ENCODE peak calls at places on chromosome 16, in six cellular contexts. One of them, this sample, is unnamed. For H3K9me3, the result is how much of the 10 kb centered on the place peaks cover.

GRCh38 chr16:68200120-68200783 is 35.7 kb downstream of the ESRP2 start:
- DNase-seq in HCT116: no peak
- DNase-seq in A549: peak
- DNase-seq in tibial nerve: no peak
- DNase-seq in left lung: no peak
- DNase-seq in thyroid gland: no peak
- DNase-seq in this sample: no peak

GRCh38 chr16:84308120-84308519 is 13.4 kb downstream of the WFDC1 start:
- DNase-seq in HCT116: peak
- DNase-seq in A549: peak
- DNase-seq in tibial nerve: no peak
- DNase-seq in left lung: no peak
- DNase-seq in thyroid gland: peak
- DNase-seq in this sample: peak

GRCh38 chr16:10028644-10029043 is 153.6 kb downstream of the GRIN2A start:
- DNase-seq in HCT116: no peak
- DNase-seq in A549: no peak
- DNase-seq in tibial nerve: no peak
- DNase-seq in left lung: no peak
- DNase-seq in thyroid gland: no peak
- DNase-seq in this sample: no peak

GRCh38 chr16:12600116-12600515 is 203.6 kb downstream of the CPPED1 start:
- DNase-seq in HCT116: no peak
- DNase-seq in A549: no peak
- DNase-seq in tibial nerve: no peak
- DNase-seq in left lung: no peak
- DNase-seq in thyroid gland: no peak
- DNase-seq in this sample: no peak

GRCh38 chr16:88365244-88365865 is 17.4 kb upstream of the ZNF469 start:
- DNase-seq in HCT116: no peak
- DNase-seq in A549: no peak
- DNase-seq in tibial nerve: no peak
- DNase-seq in left lung: peak
- DNase-seq in thyroid gland: no peak
- DNase-seq in this sample: peak

GRCh38 chr16:852451-853185 is 52.1 kb upstream of the GNG13 start:
- DNase-seq in HCT116: no peak
- DNase-seq in A549: no peak
- DNase-seq in tibial nerve: no peak
- DNase-seq in left lung: peak
- DNase-seq in thyroid gland: no peak
- DNase-seq in this sample: no peak

GRCh38 chr16:4261557-4262172 is 11.2 kb downstream of the TFAP4 start:
- DNase-seq in HCT116: peak
- DNase-seq in A549: peak
- DNase-seq in tibial nerve: no peak
- DNase-seq in left lung: peak
- DNase-seq in thyroid gland: no peak
- DNase-seq in this sample: no peak

GRCh38 chr16:4696905-4697866 is 3.8 kb downstream of the NUDT16L1 start:
- DNase-seq in HCT116: no peak
- DNase-seq in A549: no peak
- DNase-seq in tibial nerve: no peak
- DNase-seq in left lung: no peak
- DNase-seq in thyroid gland: no peak
- DNase-seq in this sample: no peak

GRCh38 chr16:30092373-30093010 is 768 bp upstream of the TBX6 start:
- DNase-seq in HCT116: peak
- DNase-seq in A549: peak
- DNase-seq in tibial nerve: peak
- DNase-seq in left lung: peak
- DNase-seq in thyroid gland: peak
- DNase-seq in this sample: peak

GRCh38 chr16:53781023-53781605 is 77.2 kb downstream of the FTO start:
- DNase-seq in HCT116: no peak
- DNase-seq in A549: peak
- DNase-seq in tibial nerve: no peak
- DNase-seq in left lung: no peak
- DNase-seq in thyroid gland: no peak
- DNase-seq in this sample: no peak

GRCh38 chr16:79847101-79847500 is 246.6 kb upstream of the MAF start:
- DNase-seq in HCT116: no peak
- DNase-seq in A549: no peak
- DNase-seq in tibial nerve: no peak
- DNase-seq in left lung: no peak
- DNase-seq in thyroid gland: no peak
- DNase-seq in this sample: no peak

GRCh38 chr16:20114356-20114755 is 40.7 kb upstream of the GPR139 start:
- DNase-seq in HCT116: peak
- DNase-seq in A549: peak
- DNase-seq in tibial nerve: no peak
- DNase-seq in left lung: no peak
- DNase-seq in thyroid gland: no peak
- DNase-seq in this sample: no peak

GRCh38 chr16:87165151-87165550 is 152.0 kb downstream of the C16orf95 start:
- DNase-seq in HCT116: no peak
- DNase-seq in A549: no peak
- DNase-seq in tibial nerve: no peak
- DNase-seq in left lung: no peak
- DNase-seq in thyroid gland: no peak
- DNase-seq in this sample: no peak

GRCh38 chr16:73503093-73503492 is 455.2 kb upstream of the ZFHX3 start:
- DNase-seq in HCT116: no peak
- DNase-seq in A549: no peak
- DNase-seq in tibial nerve: no peak
- DNase-seq in left lung: no peak
- DNase-seq in thyroid gland: no peak
- DNase-seq in this sample: no peak

GRCh38 chr16:6144441-6144840 is 1046.8 kb upstream of the EEF2KMT start:
- DNase-seq in HCT116: no peak
- DNase-seq in A549: no peak
- DNase-seq in tibial nerve: no peak
- DNase-seq in left lung: no peak
- DNase-seq in thyroid gland: no peak
- DNase-seq in this sample: no peak

GRCh38 chr16:66503030-66503429 is 46.9 kb downstream of the TK2 start:
- DNase-seq in HCT116: no peak
- DNase-seq in A549: no peak
- DNase-seq in tibial nerve: peak
- DNase-seq in left lung: no peak
- DNase-seq in thyroid gland: peak
- DNase-seq in this sample: no peak

GRCh38 chr16:35797811-35798210 is 2338.4 kb downstream of the TP53TG3F start:
- DNase-seq in HCT116: no peak
- DNase-seq in A549: no peak
- DNase-seq in tibial nerve: no peak
- DNase-seq in left lung: no peak
- DNase-seq in thyroid gland: no peak
- DNase-seq in this sample: no peak

GRCh38 chr16:35788381-35788780 is 2329.0 kb downstream of the TP53TG3F start:
- DNase-seq in HCT116: no peak
- DNase-seq in A549: no peak
- DNase-seq in tibial nerve: no peak
- DNase-seq in left lung: no peak
- DNase-seq in thyroid gland: no peak
- DNase-seq in this sample: no peak

GRCh38 chr16:35795361-35796029 is 2336.1 kb downstream of the TP53TG3F start:
- DNase-seq in HCT116: no peak
- DNase-seq in A549: no peak
- DNase-seq in tibial nerve: no peak
- DNase-seq in left lung: peak
- DNase-seq in thyroid gland: no peak
- DNase-seq in this sample: no peak

GRCh38 chr16:35792516-35793285 is 2333.3 kb downstream of the TP53TG3F start:
- DNase-seq in HCT116: no peak
- DNase-seq in A549: no peak
- DNase-seq in tibial nerve: no peak
- DNase-seq in left lung: peak
- DNase-seq in thyroid gland: no peak
- DNase-seq in this sample: no peak
- H3K9me3 ChIP-seq in HCT116: under half
- H3K9me3 ChIP-seq in A549: under half
- H3K9me3 ChIP-seq in tibial nerve: under half
- H3K9me3 ChIP-seq in left lung: half or more
- H3K9me3 ChIP-seq in thyroid gland: under half
- H3K9me3 ChIP-seq in this sample: under half

DNA sequence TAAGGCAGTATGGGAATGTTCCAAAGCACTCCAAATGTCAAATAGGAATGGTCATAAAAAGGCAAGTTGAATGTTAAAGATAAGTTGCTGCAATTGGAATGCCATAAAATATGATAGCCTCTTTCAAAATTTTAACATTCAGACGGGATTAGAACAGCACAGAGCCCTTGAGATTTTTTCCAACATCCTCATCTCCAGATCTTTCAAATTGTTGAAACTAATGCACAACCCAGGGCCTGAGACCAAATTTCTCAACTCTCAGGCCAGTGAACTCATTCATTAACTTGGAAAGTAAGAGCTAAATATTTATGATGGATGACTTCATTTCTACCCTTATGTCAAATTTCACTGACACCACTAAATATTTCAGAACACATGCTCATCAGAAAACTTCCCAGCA is 346.5 kb upstream of the XYLT1 start:
- DNase-seq in HCT116: no peak
- DNase-seq in A549: no peak
- DNase-seq in tibial nerve: no peak
- DNase-seq in left lung: no peak
- DNase-seq in thyroid gland: no peak
- DNase-seq in this sample: no peak
- TF ChIP-seq CTCF in HCT116: no peak
- TF ChIP-seq CTCF in A549: no peak
- TF ChIP-seq CTCF in tibial nerve: no peak
- TF ChIP-seq CTCF in left lung: no peak
- TF ChIP-seq CTCF in thyroid gland: no peak
- TF ChIP-seq CTCF in this sample: no peak

DNA sequence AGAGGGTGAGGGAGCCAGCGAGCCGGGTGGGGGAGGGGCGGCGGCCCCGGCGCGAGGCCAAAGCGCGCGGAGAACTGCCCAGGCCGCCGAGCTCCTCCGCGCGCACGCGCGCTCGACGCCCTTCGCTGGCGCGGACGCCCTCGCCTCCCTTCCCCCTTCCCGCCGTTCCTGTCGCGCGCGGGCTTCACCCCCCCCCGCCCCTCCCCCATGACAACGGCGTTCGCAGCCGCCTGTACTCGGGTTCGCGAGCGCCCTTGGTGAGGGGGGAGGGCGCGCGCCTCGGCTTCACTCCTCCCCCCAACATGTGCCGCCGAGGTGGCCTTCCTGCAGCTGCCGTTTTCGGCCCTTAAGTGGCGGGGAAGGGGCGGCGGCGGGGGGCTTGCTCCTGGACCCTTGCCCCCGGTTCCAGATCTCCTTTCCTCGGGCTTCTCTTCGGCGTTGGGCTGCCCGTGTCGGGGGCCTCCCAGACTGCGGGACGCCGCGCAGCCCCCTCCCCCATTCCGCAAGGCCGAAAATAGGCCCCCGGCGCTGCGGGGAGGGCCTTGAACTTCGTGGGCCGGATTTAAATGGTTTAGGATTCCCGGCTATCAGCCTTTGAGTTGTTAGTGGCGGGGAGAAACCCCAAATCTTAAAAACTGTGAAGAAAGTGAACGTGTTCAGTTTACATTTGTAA is 548 bp downstream of the SRRM2 start:
- DNase-seq in HCT116: peak
- DNase-seq in A549: peak
- DNase-seq in tibial nerve: peak
- DNase-seq in left lung: no peak
- DNase-seq in thyroid gland: peak
- DNase-seq in this sample: peak
- H3K4me3 ChIP-seq in HCT116: peak
- H3K4me3 ChIP-seq in A549: peak
- H3K4me3 ChIP-seq in tibial nerve: peak
- H3K4me3 ChIP-seq in left lung: peak
- H3K4me3 ChIP-seq in thyroid gland: peak
- H3K4me3 ChIP-seq in this sample: peak

GRCh38 chr16:72009779-72010178 is 1.2 kb downstream of the DHODH start:
- DNase-seq in HCT116: no peak
- DNase-seq in A549: no peak
- DNase-seq in tibial nerve: no peak
- DNase-seq in left lung: no peak
- DNase-seq in thyroid gland: no peak
- DNase-seq in this sample: no peak
- H3K9me3 ChIP-seq in HCT116: under half
- H3K9me3 ChIP-seq in A549: under half
- H3K9me3 ChIP-seq in tibial nerve: under half
- H3K9me3 ChIP-seq in left lung: under half
- H3K9me3 ChIP-seq in thyroid gland: under half
- H3K9me3 ChIP-seq in this sample: under half

GRCh38 chr16:56593573-56594291 is 4.4 kb downstream of the MT3 start:
- DNase-seq in HCT116: no peak
- DNase-seq in A549: no peak
- DNase-seq in tibial nerve: no peak
- DNase-seq in left lung: no peak
- DNase-seq in thyroid gland: no peak
- DNase-seq in this sample: no peak
- TF ChIP-seq CTCF in HCT116: no peak
- TF ChIP-seq CTCF in A549: no peak
- TF ChIP-seq CTCF in tibial nerve: no peak
- TF ChIP-seq CTCF in left lung: no peak
- TF ChIP-seq CTCF in thyroid gland: no peak
- TF ChIP-seq CTCF in this sample: no peak

This sample was measured in lower lobe of right lung.